ENCODE peak calls at places on chromosome 14, in four cellular contexts. U is adrenal gland, W is transverse colon, V is stomach. H is an unnamed sample.

GRCh38 chr14:51328089-51328941 is 88.3 kb downstream of the TMX1 start:
- DNase-seq in U (no peak), W (no peak), V (no peak), H (no peak)

GRCh38 chr14:32677381-32677780 is 261.3 kb upstream of the NPAS3 start:
- DNase-seq in U (no peak), W (no peak), V (no peak), H (no peak)

GRCh38 chr14:34081126-34081575 is 130.3 kb upstream of the EGLN3 start:
- DNase-seq in U (no peak), W (no peak), V (no peak), H (no peak)

GRCh38 chr14:84859116-84859515 is 670.8 kb upstream of the FLRT2 start:
- DNase-seq in U (no peak), W (no peak), V (no peak), H (no peak)

GRCh38 chr14:30330452-30330851 is 228.5 kb upstream of the G2E3 start:
- DNase-seq in U (no peak), W (no peak), V (no peak), H (no peak)

GRCh38 chr14:30227871-30228270 is 300.2 kb upstream of the PRKD1 start:
- DNase-seq in U (peak), W (no peak), V (no peak), H (no peak)

GRCh38 chr14:34234258-34234657 is 227.8 kb downstream of the SPTSSA start:
- DNase-seq in U (no peak), W (no peak), V (no peak), H (no peak)

GRCh38 chr14:23185046-23185445 is 1.6 kb upstream of the SLC7A8 start:
- DNase-seq in U (no peak), W (no peak), V (no peak), H (no peak)

GRCh38 chr14:93186961-93187360 is 1.8 kb downstream of the LYSET start:
- DNase-seq in U (no peak), W (no peak), V (no peak), H (no peak)

GRCh38 chr14:23571701-23572523 is 4.3 kb upstream of the AP1G2 start:
- DNase-seq in U (peak), W (no peak), V (no peak), H (no peak)

GRCh38 chr14:68819260-68819691 is 26.4 kb upstream of the ZFP36L1 start:
- DNase-seq in U (peak), W (peak), V (peak), H (peak)

GRCh38 chr14:63670692-63671091 is 29.0 kb upstream of the WDR89 start:
- DNase-seq in U (no peak), W (no peak), V (no peak), H (no peak)

GRCh38 chr14:105368910-105369652 is 29.3 kb upstream of the TEX22 start:
- DNase-seq in U (no peak), W (no peak), V (peak), H (no peak)

GRCh38 chr14:24605435-24606190 is 3.9 kb downstream of the GZMH start:
- DNase-seq in U (no peak), W (peak), V (peak), H (peak)

GRCh38 chr14:98769326-98769725 is 502.7 kb downstream of the BCL11B start:
- DNase-seq in U (no peak), W (no peak), V (no peak), H (no peak)

GRCh38 chr14:68471029-68471963 is 321.6 kb downstream of the ZFP36L1 start:
- DNase-seq in U (no peak), W (no peak), V (no peak), H (no peak)

GRCh38 chr14:87304404-87304803 is 688.6 kb downstream of the GALC start:
- DNase-seq in U (no peak), W (no peak), V (no peak), H (no peak)

GRCh38 chr14:29310757-29311156 is 544.2 kb downstream of the FOXG1 start:
- DNase-seq in U (no peak), W (no peak), V (no peak), H (no peak)

GRCh38 chr14:103724116-103724515 is 8.5 kb downstream of the ZFYVE21 start:
- DNase-seq in U (peak), W (peak), V (peak), H (no peak)

GRCh38 chr14:20485900-20486299 is 16.7 kb downstream of the PNP start:
- DNase-seq in U (no peak), W (no peak), V (no peak), H (no peak)

GRCh38 chr14:68576496-68577244 is 216.2 kb downstream of the ZFP36L1 start:
- DNase-seq in U (no peak), W (no peak), V (no peak), H (peak)

GRCh38 chr14:70651522-70651921 is 9.8 kb downstream of the TTC9 start:
- DNase-seq in U (no peak), W (no peak), V (no peak), H (no peak)

GRCh38 chr14:94110552-94111181 is at the start of gene IFI27:
- DNase-seq in U (peak), W (peak), V (peak), H (peak)

GRCh38 chr14:105890474-105891220 is 364.3 kb downstream of the TMEM121 start:
- DNase-seq in U (peak), W (peak), V (no peak), H (no peak)

GRCh38 chr14:88023658-88024187 is 18.8 kb downstream of the GPR65 start:
- DNase-seq in U (no peak), W (no peak), V (no peak), H (no peak)

GRCh38 chr14:35818346-35819115 is 7.6 kb upstream of the BRMS1L start:
- DNase-seq in U (peak), W (peak), V (no peak), H (no peak)

DNA sequence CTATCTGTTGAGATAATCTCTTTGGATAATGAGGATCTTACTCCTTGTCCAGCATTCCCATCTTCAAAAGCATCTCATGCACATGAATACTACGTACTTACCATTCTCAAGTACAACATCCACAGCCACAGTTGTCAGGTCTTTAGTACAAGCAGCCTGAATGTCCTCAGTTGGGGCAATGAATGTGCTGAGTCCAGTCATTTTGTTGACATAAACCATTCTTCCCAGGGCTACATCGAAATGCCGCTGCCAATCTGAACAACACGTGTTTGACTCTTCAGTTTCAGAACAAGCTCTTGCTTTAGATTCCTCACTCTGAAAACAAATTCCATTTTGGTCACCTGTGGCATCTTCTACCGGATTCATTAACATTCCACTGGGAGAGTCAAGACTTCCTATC is 5.0 kb downstream of the MLH3 start:
- DNase-seq in U (no peak), W (no peak), V (no peak), H (no peak)
- TF ChIP-seq POLR2A in U (no peak), W (no peak), V (no peak), H (no peak)

DNA sequence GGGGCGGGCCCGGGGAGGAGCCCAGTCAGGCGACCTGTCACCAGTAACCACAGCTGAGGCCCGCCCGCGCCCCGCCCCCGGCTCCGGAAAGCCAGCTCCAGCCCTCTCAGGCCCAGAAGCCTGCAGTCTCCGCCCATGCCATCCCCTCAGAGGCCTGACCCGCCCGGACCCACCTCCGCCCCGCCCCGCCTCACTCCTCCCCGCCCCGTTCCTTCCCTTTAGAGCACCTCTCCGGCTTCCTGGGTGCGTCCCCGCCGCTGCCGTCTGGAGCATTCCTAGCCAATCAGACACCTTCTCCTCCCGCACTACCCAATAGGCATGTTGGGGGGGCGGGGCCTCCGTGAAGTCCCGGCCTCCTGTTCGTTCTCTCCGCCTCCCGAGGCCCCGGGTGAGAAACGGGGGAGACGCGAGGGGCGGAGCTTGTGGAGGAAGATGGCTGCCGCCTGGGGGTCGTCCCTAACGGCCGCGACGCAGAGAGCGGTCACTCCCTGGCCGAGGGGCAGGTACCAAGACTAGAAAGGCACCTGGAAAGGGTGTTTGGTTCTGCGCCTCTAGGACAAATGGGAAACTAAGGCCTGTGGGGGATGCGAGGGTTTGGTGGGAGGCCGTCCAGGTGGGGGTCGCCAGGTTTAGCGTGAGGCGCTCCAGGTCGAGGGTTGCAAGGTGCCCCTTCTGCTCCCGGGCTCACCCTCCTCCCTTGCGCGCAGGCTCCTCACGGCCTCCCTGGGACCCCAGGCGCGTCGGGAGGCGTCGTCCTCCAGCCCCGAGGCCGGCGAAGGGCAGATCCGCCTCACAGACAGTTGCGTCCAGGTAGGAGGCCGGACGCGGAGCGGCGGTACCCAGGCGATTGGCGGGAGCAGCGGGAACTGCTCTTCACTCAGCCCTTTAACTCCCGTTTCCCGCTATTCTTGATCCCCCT is at the start of gene ISCA2:
- DNase-seq in U (peak), W (peak), V (peak), H (peak)
- TF ChIP-seq POLR2A in U (no peak), W (no peak), V (no peak), H (peak)

GRCh38 chr14:100372357-100373048 is 49.4 kb downstream of the SLC25A47 start:
- DNase-seq in U (no peak), W (no peak), V (no peak), H (no peak)
- TF ChIP-seq POLR2A in U (no peak), W (no peak), V (no peak), H (no peak)

GRCh38 chr14:57391609-57392195 is 1.3 kb downstream of the NAA30 start:
- DNase-seq in U (no peak), W (no peak), V (no peak), H (no peak)
- TF ChIP-seq POLR2A in U (no peak), W (no peak), V (no peak), H (no peak)

DNA sequence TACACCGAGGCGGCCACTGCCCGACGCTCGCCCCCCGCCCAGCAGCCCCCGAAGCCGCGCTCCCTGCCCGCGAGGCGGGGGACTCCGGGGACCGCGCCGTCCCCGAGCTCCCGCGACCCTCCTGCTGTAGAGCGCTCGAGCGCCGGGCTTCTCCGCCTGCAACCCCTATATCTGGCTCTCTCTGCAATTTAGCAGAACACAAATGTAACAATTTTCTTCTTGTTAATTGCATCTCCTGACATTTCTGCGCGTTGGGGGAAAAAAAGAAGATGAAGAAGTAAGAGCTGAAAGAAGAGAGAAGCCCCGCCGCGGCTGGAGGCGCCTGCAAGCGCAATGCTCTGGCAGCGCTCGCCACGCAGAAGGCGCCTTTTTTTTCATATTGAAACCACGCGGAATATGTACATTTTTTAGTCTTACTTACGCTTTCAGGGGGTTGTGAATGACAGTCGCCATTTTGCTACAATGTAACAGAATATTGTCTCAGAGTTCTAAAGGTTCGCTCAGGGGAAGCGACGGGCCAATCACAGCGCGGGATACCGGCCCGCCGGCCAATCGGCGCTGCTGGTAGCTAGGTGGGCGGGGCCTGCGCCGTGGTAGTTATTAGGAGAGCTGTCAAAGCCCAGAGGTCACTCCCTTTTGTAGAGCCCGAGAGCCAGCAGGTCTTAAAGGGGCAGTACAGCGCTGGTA is at the start of gene DPF3:
- DNase-seq in U (peak), W (peak), V (peak), H (peak)
- TF ChIP-seq POLR2A in U (peak), W (no peak), V (no peak), H (peak)

DNA sequence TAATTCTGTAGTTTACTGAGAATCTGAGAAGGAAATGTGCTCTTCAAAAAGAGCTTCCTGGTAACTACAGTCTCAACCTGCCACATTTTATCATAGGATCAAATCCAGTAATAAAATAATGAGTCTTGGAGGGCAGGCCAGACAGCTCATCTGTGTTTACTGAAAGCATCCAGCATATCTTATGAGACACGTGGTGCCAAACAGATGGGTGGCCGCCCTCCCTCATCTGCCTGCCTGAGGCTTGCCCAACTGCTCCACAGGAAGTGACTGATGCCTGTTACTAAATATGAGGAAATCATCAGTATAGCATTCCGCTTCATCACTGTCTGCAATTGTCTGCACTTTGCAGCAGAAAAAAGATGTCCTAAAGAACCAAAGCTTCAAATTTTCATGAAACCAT is 13.5 kb downstream of the DHRS7 start:
- DNase-seq in U (peak), W (peak), V (peak), H (peak)
- TF ChIP-seq POLR2A in U (no peak), W (no peak), V (no peak), H (no peak)

GRCh38 chr14:44896275-44897040 is 65.3 kb downstream of the KLHL28 start:
- DNase-seq in U (no peak), W (no peak), V (no peak), H (no peak)

GRCh38 chr14:44897844-44898151 is 63.9 kb downstream of the KLHL28 start:
- DNase-seq in U (peak), W (no peak), V (no peak), H (no peak)

GRCh38 chr14:44895716-44896115 is 66.0 kb downstream of the KLHL28 start:
- DNase-seq in U (no peak), W (no peak), V (no peak), H (peak)

GRCh38 chr14:44898547-44898946 is 63.2 kb downstream of the KLHL28 start:
- DNase-seq in U (no peak), W (no peak), V (no peak), H (no peak)

GRCh38 chr14:44897041-44897843 is 64.5 kb downstream of the KLHL28 start:
- DNase-seq in U (peak), W (peak), V (peak), H (peak)
- TF ChIP-seq POLR2A in U (peak), W (peak), V (peak), H (peak)

GRCh38 chr14:21541413-21542074 is 15.4 kb upstream of the SALL2 start:
- DNase-seq in U (no peak), W (no peak), V (no peak), H (no peak)
- TF ChIP-seq POLR2A in U (no peak), W (no peak), V (no peak), H (no peak)

DNA sequence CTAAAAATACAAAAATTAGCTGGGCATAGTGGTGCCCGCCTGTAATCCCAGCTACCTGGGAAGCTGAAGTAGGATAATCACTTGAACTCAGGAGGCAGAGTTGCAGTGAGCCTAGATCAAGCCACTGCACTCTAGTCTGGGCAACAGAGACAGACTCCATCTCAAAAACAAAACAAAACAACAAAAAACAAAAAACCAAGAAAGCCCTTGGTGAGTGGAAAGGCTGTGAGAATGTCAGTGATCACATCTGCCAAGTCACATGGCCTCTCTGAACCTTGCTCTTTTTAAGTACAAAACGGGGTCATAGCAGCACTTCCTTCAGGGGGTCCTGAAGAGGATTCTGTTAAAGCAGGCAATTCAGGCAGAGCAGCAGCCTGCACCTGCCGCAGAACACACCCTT is 9.7 kb downstream of the RPS6KL1 start:
- DNase-seq in U (no peak), W (no peak), V (no peak), H (no peak)
- TF ChIP-seq POLR2A in U (no peak), W (no peak), V (no peak), H (no peak)

DNA sequence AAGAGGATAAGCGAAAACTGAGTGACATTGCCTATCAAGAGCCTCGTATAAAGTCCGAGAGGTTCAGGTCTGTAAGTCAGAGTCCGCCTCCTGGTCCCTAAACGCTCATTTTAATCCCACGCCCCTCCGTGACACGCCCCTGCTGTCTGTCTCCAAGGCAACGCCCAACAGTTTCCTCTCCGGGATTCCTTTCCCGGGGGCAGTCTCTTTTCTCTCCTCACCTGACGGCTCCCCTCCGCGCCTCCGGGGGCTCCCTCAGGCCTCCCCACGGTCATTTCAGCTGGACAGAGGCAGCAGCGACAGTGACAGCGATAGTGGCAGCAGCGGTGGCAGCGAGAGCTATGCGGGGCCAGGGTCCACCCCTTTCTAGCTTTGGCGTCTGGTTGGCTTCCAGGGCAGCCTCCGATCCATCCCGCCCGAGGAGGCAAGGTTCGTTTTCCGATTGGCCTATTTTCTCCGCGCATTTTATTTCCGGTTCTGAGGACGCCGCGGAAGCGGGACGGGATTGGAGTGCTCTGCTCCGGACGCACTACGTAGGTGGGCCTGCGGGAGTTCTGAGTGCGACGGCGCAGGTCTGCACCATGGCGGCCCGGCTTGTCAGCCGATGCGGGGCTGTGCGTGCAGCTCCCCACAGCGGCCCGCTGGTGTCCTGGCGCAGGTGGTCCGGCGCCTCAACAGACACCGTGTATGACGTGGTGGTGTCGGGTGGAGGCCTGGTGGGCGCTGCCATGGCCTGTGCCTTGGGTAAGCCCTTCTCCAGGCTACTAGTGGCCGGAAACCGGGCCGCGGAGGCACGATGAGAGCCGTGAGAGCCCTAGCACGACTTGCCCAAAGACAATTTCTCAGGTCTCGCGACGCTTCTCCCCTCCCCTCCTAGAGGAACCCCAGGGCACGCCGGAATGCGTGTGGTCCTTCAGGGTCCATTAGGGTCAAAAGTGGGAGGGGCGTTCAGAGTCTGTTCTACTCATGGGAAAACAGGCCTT is at the start of the genes COQ6 and FAM161B:
- DNase-seq in U (peak), W (peak), V (peak), H (peak)
- TF ChIP-seq POLR2A in U (peak), W (peak), V (peak), H (peak)